ENCODE peak calls at places on chromosomes 7 and 10, in nine cellular contexts. X is astrocyte of the cerebellum, D is dorsolateral prefrontal cortex, E is neural progenitor cell, O is vagina, I is IMR-90, K is GM06990, F is NB4, H is H9. Z is an unnamed sample.

GRCh38 chr7:18475488-18475887 is 20.1 kb upstream of the HDAC9 start:
- DNase-seq in X (no peak), I (no peak), E (no peak), K (no peak), D (no peak), H (no peak), O (no peak), F (no peak), Z (no peak)

GRCh38 chr7:113664867-113665266 is 253.9 kb downstream of the PPP1R3A start:
- DNase-seq in X (no peak), D (no peak), O (no peak), H (no peak), F (peak; percentile 15), E (no peak), K (no peak), I (peak; percentile 3), Z (no peak)

GRCh38 chr10:28479927-28480326 is 53.0 kb upstream of the WAC start:
- DNase-seq in F (no peak), X (no peak), O (no peak), D (no peak), E (no peak), I (no peak), K (no peak), H (no peak), Z (no peak)

GRCh38 chr7:142104550-142105527 is 6.7 kb upstream of the MGAM2 start:
- DNase-seq in F (peak; percentile 98), I (no peak), K (no peak), X (no peak), H (no peak), O (peak; percentile 76), E (no peak), D (no peak), Z (no peak)

GRCh38 chr7:7565746-7566650 is 686 bp upstream of the MIOS start:
- DNase-seq in K (no peak), X (no peak), E (no peak), D (no peak), H (peak; percentile 39), I (no peak), O (no peak), F (peak; percentile 19), Z (no peak)

GRCh38 chr7:17206354-17206905 is 92.0 kb upstream of the AHR start:
- DNase-seq in E (no peak), K (no peak), H (no peak), F (peak; percentile 37), X (no peak), O (no peak), I (no peak), D (no peak), Z (no peak)

GRCh38 chr10:131682271-131682962 is 218.4 kb upstream of the PPP2R2D start:
- DNase-seq in O (no peak), E (no peak), H (no peak), X (no peak), I (no peak), F (no peak), D (no peak), K (no peak), Z (no peak)

GRCh38 chr10:79293841-79294705 is 53.2 kb upstream of the PPIF start:
- DNase-seq in K (no peak), D (no peak), X (no peak), H (no peak), E (no peak), I (peak; percentile 72), F (peak; percentile 92), O (no peak), Z (no peak)

GRCh38 chr7:143126146-143126545 is 5.7 kb upstream of the PIP start:
- DNase-seq in D (no peak), F (peak; percentile 85), X (no peak), E (no peak), K (no peak), I (no peak), H (no peak), O (no peak), Z (no peak)

GRCh38 chr10:103395754-103396066 is 565 bp downstream of the ATP5MK start:
- DNase-seq in D (no peak), O (no peak), E (peak; percentile 44), I (peak; percentile 7), H (no peak), X (no peak), F (no peak), K (no peak), Z (no peak)

GRCh38 chr10:103397191-103397825 is 882 bp downstream of the PDCD11 start:
- DNase-seq in K (no peak), O (no peak), I (no peak), D (no peak), X (no peak), E (no peak), F (peak; percentile 48), H (no peak), Z (no peak)

GRCh38 chr10:103396789-103397087 is 312 bp downstream of the PDCD11 start:
- DNase-seq in E (no peak), H (no peak), O (no peak), D (no peak), K (no peak), X (no peak), I (no peak), F (no peak), Z (no peak)

GRCh38 chr10:103394180-103394579 is 2.1 kb downstream of the ATP5MK start:
- DNase-seq in K (peak; percentile 19), I (no peak), O (no peak), E (no peak), H (no peak), X (no peak), D (no peak), F (peak; percentile 34), Z (no peak)

DNA sequence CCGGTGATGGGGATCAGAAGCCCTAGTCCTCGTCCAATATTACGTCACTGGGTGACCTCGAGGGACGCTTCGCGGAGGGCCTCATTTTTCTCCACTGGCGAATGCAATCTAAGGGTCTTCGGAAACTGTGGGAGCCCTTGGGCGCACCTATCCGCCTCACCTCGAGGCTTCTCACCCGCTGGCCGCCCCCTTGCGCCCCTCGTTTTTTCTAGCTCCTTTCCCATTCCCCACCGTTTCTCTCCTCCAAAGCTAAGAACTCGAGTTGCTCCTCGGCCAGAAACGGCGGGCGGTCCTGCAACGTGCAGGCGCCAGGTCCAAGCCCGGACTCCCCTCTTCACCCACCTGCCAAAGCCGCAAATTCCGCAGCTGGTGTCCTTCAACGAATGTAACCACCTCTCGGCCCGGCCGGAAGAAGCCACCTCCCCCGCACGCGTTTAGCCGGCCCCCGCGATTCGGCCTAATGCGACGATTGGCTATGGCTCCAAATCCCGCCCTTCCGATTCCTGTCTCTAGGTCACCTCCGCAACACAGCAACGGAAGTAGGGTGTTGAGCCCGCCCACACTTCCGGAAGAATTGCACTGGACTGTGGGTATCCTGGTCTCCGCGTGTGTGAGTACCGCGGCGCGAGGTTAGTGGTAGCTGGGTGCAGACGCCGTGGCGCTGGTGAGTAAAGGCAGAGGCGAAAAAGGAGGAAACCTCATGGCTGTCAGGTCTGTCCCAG is at the start of the genes ATP5MK and PDCD11:
- DNase-seq in I (peak; percentile 98), K (peak; percentile 95), H (peak; percentile 98), O (peak; percentile 98), D (peak; percentile 97), F (peak; percentile 100), E (peak; percentile 98), X (peak; percentile 96), Z (peak; percentile 91)
- TF ChIP-seq CTCF in I (peak; percentile 36), K (peak; percentile 28), H (no peak), O (no peak), D (peak; percentile 30), F (peak; percentile 23), E (peak; percentile 28), X (peak; percentile 27), Z (peak; percentile 26)

GRCh38 chr10:11579885-11580284 is 31.6 kb downstream of the USP6NL start:
- DNase-seq in X (no peak), H (no peak), F (no peak), D (no peak), E (no peak), I (no peak), K (no peak), O (no peak), Z (no peak)
- TF ChIP-seq CTCF in X (no peak), H (no peak), F (no peak), D (no peak), E (no peak), I (no peak), K (no peak), O (no peak), Z (no peak)

DNA sequence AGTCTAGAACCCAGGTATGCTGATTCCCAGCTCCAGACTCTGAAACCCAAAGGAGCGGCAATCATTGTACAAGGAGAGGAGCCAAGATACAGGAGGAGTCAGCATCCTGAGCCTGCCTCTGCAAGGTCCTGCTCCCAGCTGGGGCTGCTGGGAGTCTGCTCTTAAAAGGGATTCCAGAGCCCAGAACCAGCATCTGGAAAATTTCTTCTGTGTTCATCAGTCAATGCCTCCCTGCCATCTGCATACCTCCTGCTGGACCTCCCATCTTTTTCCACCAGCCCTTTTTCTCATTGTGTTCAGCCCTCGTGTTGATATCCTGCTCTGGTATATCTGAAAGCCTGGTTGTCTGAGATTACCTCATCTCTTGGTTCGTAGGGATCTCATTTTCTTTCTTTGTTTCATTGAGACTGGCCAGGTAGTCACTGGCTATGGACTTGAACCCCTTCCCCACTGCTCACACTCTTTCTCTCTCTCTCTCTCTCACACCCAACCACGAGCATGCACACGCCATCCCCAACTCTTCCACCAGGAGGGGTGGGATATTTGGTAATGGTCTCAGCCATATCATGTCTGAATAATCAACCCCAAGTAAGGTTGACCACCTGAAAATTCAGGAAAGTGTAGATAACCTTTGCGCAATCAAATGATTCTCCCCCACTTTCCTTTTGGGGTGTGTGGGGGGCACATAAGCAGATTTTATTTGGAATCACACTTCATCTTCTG is 608.8 kb downstream of the LRMDA start:
- DNase-seq in F (peak; percentile 12), O (no peak), H (no peak), K (no peak), D (no peak), E (no peak), X (no peak), I (no peak), Z (no peak)
- TF ChIP-seq CTCF in F (no peak), O (no peak), H (peak; percentile 60), K (no peak), D (no peak), E (peak; percentile 40), X (no peak), I (no peak), Z (no peak)

DNA sequence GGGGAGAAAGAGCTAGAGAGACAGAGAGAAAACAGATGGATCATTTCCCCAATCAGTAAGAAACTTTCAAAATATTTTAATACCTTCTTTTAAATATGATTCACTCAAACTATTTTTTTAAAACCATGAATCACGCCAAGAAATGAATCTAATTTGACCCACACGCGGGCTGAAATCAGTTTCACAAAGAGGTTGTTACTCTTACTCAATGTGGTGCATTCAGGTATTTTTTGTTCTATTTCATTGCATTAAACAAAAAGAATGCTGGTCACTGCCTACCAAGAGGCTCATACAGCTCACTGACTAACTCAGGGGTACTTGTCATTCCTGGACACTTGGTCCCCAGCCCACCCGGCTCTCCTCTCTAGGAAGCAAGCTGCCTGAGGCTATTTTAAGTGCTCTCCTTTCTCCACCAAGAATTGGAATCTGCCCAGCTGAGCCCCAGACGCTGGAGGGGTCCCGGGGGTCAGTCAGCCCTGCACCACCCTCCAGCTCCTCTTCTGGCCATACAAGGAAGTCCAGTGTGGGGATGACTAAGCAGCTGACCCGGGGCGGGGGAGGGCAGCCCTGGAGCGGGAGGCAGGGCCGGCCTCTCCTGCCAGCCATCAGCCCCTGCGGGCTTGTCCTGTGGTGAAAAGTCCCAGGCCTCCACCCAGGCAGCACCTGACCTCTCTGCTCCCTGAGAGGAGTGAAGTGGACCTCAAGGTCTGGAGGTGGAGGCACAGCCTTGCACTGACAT is 21.7 kb upstream of the PFKP start:
- DNase-seq in O (no peak), I (peak; percentile 85), F (no peak), H (peak; percentile 79), E (peak; percentile 77), X (peak; percentile 39), D (no peak), K (no peak), Z (peak; percentile 24)
- TF ChIP-seq CTCF in O (no peak), I (peak; percentile 42), F (no peak), H (peak; percentile 43), E (peak; percentile 44), X (peak; percentile 47), D (no peak), K (no peak), Z (peak; percentile 39)

GRCh38 chr10:128326851-128327250 is 200.6 kb upstream of the MKI67 start:
- DNase-seq in F (no peak), E (no peak), O (no peak), H (no peak), X (no peak), K (no peak), I (no peak), D (no peak), Z (no peak)
- TF ChIP-seq CTCF in F (no peak), E (no peak), O (no peak), H (no peak), X (no peak), K (no peak), I (no peak), D (no peak), Z (no peak)

Z was measured in progenitor cell of endocrine pancreas.